ENCODE peak calls at places on chromosomes 1 and 21, in five cellular contexts. N is astrocyte of the hippocampus; T is skeletal muscle cell; M is CD8-positive, alpha-beta memory T cell; D is GM12892. K is an unnamed sample.

GRCh38 chr1:40232444-40232843 is 15.3 kb upstream of the TMCO2 start:
- DNase-seq in D (peak), N (no peak), T (no peak), M (peak), K (no peak)

GRCh38 chr21:38625000-38625399 is 126.7 kb upstream of the ERG start:
- DNase-seq in T (no peak), M (no peak), N (no peak), D (no peak), K (no peak)

GRCh38 chr21:15978158-15978805 is 248.5 kb downstream of the USP25 start:
- DNase-seq in D (no peak), M (no peak), T (no peak), N (peak), K (no peak)

GRCh38 chr1:23169727-23170335 is 1.2 kb upstream of the LUZP1 start:
- DNase-seq in N (no peak), D (no peak), M (no peak), T (peak), K (peak)

GRCh38 chr1:46181343-46182260 is 5.3 kb upstream of the P3R3URF start:
- DNase-seq in N (peak), D (no peak), T (no peak), M (no peak), K (peak)

GRCh38 chr1:202852163-202852904 is 36.6 kb downstream of the RABIF start:
- DNase-seq in D (peak), T (no peak), N (peak), M (no peak), K (peak)

GRCh38 chr21:44316277-44316900 is 16.5 kb downstream of the PFKL start:
- DNase-seq in M (no peak), D (no peak), N (no peak), T (no peak), K (no peak)

GRCh38 chr1:153626929-153627796 is at the start of gene S100A13:
- DNase-seq in T (peak), M (no peak), N (peak), D (peak), K (peak)

GRCh38 chr21:45957986-45958610 is 23.5 kb upstream of the COL6A1 start:
- DNase-seq in D (no peak), N (no peak), M (no peak), T (peak), K (no peak)

GRCh38 chr1:226644541-226645176 is 94.4 kb downstream of the ITPKB start:
- DNase-seq in T (no peak), N (no peak), M (peak), D (no peak), K (no peak)

GRCh38 chr1:184152502-184152901 is 101.0 kb downstream of the TSEN15 start:
- DNase-seq in T (peak), D (no peak), N (peak), M (no peak), K (peak)

GRCh38 chr1:158943059-158943458 is 11.7 kb downstream of the PYHIN1 start:
- DNase-seq in T (no peak), M (no peak), N (no peak), D (no peak), K (no peak)

GRCh38 chr1:205711105-205712048 is 31.1 kb upstream of the SLC45A3 start:
- DNase-seq in T (peak), N (peak), M (peak), D (no peak), K (peak)

GRCh38 chr1:186082235-186082937 is 292.7 kb downstream of the TPR start:
- DNase-seq in N (peak), D (no peak), T (peak), M (no peak), K (peak)

GRCh38 chr21:41186763-41187536 is 19.0 kb downstream of the BACE2 start:
- DNase-seq in N (no peak), M (no peak), D (no peak), T (no peak), K (no peak)

GRCh38 chr1:179080866-179081695 is 789 bp upstream of the TOR3A start:
- DNase-seq in T (no peak), N (no peak), M (peak), D (no peak), K (no peak)

GRCh38 chr1:179973198-179974114 is 18.8 kb downstream of the CEP350 start:
- DNase-seq in M (no peak), N (no peak), D (no peak), T (no peak), K (no peak)

GRCh38 chr1:26744075-26744958 is 43.4 kb upstream of the PIGV start:
- DNase-seq in D (peak), N (peak), T (peak), M (peak), K (peak)

GRCh38 chr1:105793541-105794146 is 1262.8 kb upstream of the PRMT6 start:
- DNase-seq in M (no peak), N (peak), T (no peak), D (no peak), K (peak)

GRCh38 chr1:175783126-175783722 is 39.8 kb upstream of the TNR start:
- DNase-seq in T (no peak), N (peak), M (no peak), D (no peak), K (no peak)

GRCh38 chr1:172002725-172003345 is 161.5 kb downstream of the DNM3 start:
- DNase-seq in T (no peak), D (no peak), N (peak), M (no peak), K (peak)

GRCh38 chr1:7616953-7617352 is 154.1 kb upstream of the VAMP3 start:
- DNase-seq in T (no peak), N (no peak), D (no peak), M (peak), K (no peak)

GRCh38 chr1:61120307-61120840 is 38.0 kb downstream of the NFIA start:
- DNase-seq in D (no peak), T (no peak), N (no peak), M (no peak), K (no peak)

GRCh38 chr1:161020573-161021167 is at the start of gene F11R:
- DNase-seq in D (peak), N (peak), T (no peak), M (no peak), K (peak)

GRCh38 chr1:216153130-216153529 is 270.1 kb downstream of the USH2A start:
- DNase-seq in N (no peak), D (no peak), T (no peak), M (no peak), K (no peak)

GRCh38 chr1:230800891-230801290 is 53.7 kb downstream of the CAPN9 start:
- DNase-seq in D (no peak), N (no peak), M (no peak), T (no peak), K (no peak)

GRCh38 chr1:181021811-181022434 is 747 bp downstream of the STX6 start:
- DNase-seq in M (peak), D (peak), T (peak), N (peak), K (peak)